ENCODE peak calls at places on chromosomes 16 and 17, in five cellular contexts. N, E, F, A and S are unnamed samples.

GRCh38 chr16:56478228-56479049 is 27.1 kb downstream of the OGFOD1 start:
- DNase-seq in N (no peak), E (no peak), F (no peak), A (no peak), S (no peak)

GRCh38 chr16:66476328-66477027 is 49.4 kb downstream of the BEAN1 start:
- DNase-seq in N (no peak), E (no peak), F (no peak), A (peak; percentile 56), S (peak; percentile 17)

GRCh38 chr16:88885693-88886253 is 19.3 kb upstream of the PABPN1L start:
- DNase-seq in N (no peak), E (peak; percentile 86), F (no peak), A (no peak), S (no peak)

GRCh38 chr17:63772801-63773271 is 561 bp downstream of the CCDC47 start:
- DNase-seq in N (no peak), E (no peak), F (no peak), A (no peak), S (peak; percentile 18)

GRCh38 chr16:77480671-77481315 is 46.0 kb upstream of the ADAMTS18 start:
- DNase-seq in N (no peak), E (no peak), F (no peak), A (no peak), S (no peak)

GRCh38 chr17:77555741-77556291 is 402.7 kb upstream of the TNRC6C start:
- DNase-seq in N (no peak), E (peak; percentile 93), F (peak; percentile 70), A (no peak), S (no peak)

GRCh38 chr16:4401094-4401501 is 15.3 kb downstream of the CORO7 start:
- DNase-seq in N (no peak), E (no peak), F (peak; percentile 52), A (no peak), S (no peak)

GRCh38 chr17:74964988-74965622 is 7.5 kb downstream of the HID1 start:
- DNase-seq in N (no peak), E (no peak), F (peak; percentile 17), A (no peak), S (no peak)

GRCh38 chr16:54505479-54506247 is 219.1 kb upstream of the IRX3 start:
- DNase-seq in N (no peak), E (peak; percentile 12), F (peak; percentile 61), A (no peak), S (no peak)

GRCh38 chr16:50234771-50235556 is 31.4 kb upstream of the ADCY7 start:
- DNase-seq in N (no peak), E (no peak), F (no peak), A (no peak), S (no peak)

GRCh38 chr17:31561469-31562412 is 170.3 kb downstream of the RAB11FIP4 start:
- DNase-seq in N (no peak), E (no peak), F (no peak), A (no peak), S (no peak)

GRCh38 chr16:85369741-85370528 is 243.2 kb upstream of the GSE1 start:
- DNase-seq in N (peak; percentile 32), E (peak; percentile 69), F (peak; percentile 85), A (no peak), S (peak; percentile 14)

DNA sequence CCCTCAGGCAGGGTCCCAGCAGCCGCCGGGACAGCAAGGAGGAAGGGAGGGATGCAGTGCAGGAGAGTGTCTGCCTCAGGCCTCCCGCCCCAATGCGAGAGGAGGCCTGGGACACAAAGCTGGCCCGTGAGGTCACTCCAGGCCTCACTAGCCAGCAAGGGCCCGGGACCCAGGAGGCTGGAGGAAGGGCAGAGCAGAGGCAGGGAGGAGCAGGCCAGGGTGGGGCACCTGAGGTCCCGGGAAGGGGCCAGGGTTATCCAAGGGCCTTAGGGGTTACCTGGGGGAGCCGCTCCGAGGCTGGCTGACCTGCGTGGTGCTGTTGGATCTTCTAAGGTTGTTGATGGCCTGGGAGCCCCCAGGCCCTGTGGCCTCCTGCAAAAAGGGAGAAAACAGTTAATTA is 14.1 kb downstream of the CEP131 start:
- DNase-seq in N (no peak), E (no peak), F (no peak), A (no peak), S (no peak)
- H3K27ac ChIP-seq in N (no peak overlapping the region), E (no peak overlapping the region), F (no peak overlapping the region), A (no peak overlapping the region), S (no peak overlapping the region)

GRCh38 chr16:35750157-35750689 is 2290.8 kb downstream of the TP53TG3F start:
- DNase-seq in N (no peak), E (no peak), F (no peak), A (peak; percentile 38), S (no peak)

GRCh38 chr16:35752773-35753558 is 2293.6 kb downstream of the TP53TG3F start:
- DNase-seq in N (no peak), E (no peak), F (no peak), A (peak; percentile 47), S (no peak)

GRCh38 chr16:35750701-35751104 is 2291.3 kb downstream of the TP53TG3F start:
- DNase-seq in N (no peak), E (no peak), F (no peak), A (peak; percentile 34), S (no peak)

GRCh38 chr16:35752012-35752772 is 2292.8 kb downstream of the TP53TG3F start:
- DNase-seq in N (no peak), E (no peak), F (no peak), A (peak; percentile 40), S (no peak)

GRCh38 chr16:35751191-35751941 is 2292.0 kb downstream of the TP53TG3F start:
- DNase-seq in N (no peak), E (no peak), F (no peak), A (peak; percentile 46), S (no peak)
- H3K9me3 ChIP-seq in N (no peaks in the 10 kb centered on the region), E (no peaks in the 10 kb centered on the region), F (no peaks in the 10 kb centered on the region), A (no peaks in the 10 kb centered on the region), S (peaks cover 2% of the 10 kb centered on the region)

GRCh38 chr16:30353438-30354129 is 1.5 kb downstream of the CD2BP2 start:
- DNase-seq in N (no peak), E (no peak), F (peak; percentile 67), A (no peak), S (no peak)
- H3K4me1 ChIP-seq in N (peaks cover 50% of the 10 kb centered on the region), E (peaks cover 60% of the 10 kb centered on the region), F (peaks cover 16% of the 10 kb centered on the region), A (peaks cover 4% of the 10 kb centered on the region), S (peaks cover 24% of the 10 kb centered on the region)

DNA sequence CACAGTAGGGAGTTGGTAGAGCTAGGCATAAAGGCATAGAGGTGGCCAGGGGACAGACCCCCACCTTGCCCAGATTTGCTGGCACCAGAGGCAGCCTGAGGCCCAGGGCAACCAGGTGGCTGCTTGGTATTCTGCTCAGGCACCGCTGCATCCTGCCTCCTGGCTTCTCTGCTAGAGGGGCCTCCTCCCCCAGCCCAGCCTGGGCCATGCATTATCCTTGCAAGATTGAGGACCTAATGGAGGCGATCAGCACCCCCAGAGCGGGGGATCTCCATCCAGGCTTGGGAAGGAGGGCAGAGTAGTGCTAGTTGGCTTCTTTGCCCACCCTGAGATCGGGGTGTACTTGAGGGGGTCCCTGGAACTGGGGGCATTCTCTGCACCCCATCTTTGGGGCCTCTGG is 23.8 kb downstream of the CDK5RAP3 start:
- DNase-seq in N (no peak), E (no peak), F (no peak), A (no peak), S (no peak)
- H3K27ac ChIP-seq in N (no peak overlapping the region), E (no peak overlapping the region), F (no peak overlapping the region), A (no peak overlapping the region), S (no peak overlapping the region)

GRCh38 chr17:835263-835662 is 53.1 kb downstream of the MRM3 start:
- DNase-seq in N (no peak), E (no peak), F (no peak), A (no peak), S (no peak)
- H3K9me3 ChIP-seq in N (no peaks in the 10 kb centered on the region), E (no peaks in the 10 kb centered on the region), F (no peaks in the 10 kb centered on the region), A (no peaks in the 10 kb centered on the region), S (no peaks in the 10 kb centered on the region)

GRCh38 chr16:19707699-19708497 is 10.1 kb downstream of the KNOP1 start:
- DNase-seq in N (no peak), E (no peak), F (no peak), A (no peak), S (no peak)

GRCh38 chr16:19710991-19711545 is 7.0 kb downstream of the KNOP1 start:
- DNase-seq in N (no peak), E (no peak), F (peak; percentile 67), A (no peak), S (no peak)

GRCh38 chr16:19710191-19710908 is 7.7 kb downstream of the KNOP1 start:
- DNase-seq in N (no peak), E (no peak), F (no peak), A (no peak), S (no peak)

GRCh38 chr16:19708498-19709205 is 9.4 kb downstream of the KNOP1 start:
- DNase-seq in N (no peak), E (no peak), F (no peak), A (no peak), S (no peak)

DNA sequence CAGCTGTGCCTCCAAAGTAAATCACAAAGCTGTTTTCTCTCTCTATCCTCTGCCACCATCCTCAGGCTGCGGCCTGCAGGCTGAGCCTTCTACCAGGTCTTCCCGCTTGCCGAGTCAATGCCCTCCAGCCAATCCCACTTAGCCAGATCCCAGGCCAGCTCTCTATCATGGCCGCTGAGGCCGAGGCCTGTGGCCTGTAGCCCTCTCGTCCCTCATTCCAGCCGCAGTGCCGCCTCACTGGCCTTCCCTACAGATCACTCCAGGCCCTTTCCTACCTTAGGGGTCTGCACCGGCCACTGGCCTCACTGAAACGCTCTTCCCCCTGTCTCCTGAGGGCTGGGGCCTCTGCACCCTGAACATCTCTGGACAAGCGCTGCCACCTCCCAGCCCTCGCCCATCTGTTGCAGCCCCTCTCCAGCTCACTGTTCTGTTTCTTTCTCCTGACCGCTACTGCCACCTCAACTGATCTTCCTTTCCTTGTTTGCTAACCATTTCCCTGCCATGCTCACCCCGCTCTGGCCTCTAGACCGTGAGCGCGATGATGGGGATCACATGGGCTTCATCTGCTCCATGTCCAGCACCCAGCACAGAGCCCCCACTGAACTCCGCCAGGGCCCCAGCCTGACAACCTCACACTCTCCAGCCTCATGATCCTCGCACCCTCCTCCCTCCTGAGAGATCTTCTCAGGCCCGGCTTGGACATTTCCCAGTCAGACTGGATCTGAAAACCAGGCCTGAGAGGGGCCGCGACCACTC is 8.5 kb downstream of the KNOP1 start:
- DNase-seq in N (no peak), E (no peak), F (no peak), A (no peak), S (no peak)
- H3K4me1 ChIP-seq in N (no peaks in the 10 kb centered on the region), E (peaks cover 6% of the 10 kb centered on the region), F (peaks cover 4% of the 10 kb centered on the region), A (peaks cover under 1% of the 10 kb centered on the region), S (no peaks in the 10 kb centered on the region)

DNA sequence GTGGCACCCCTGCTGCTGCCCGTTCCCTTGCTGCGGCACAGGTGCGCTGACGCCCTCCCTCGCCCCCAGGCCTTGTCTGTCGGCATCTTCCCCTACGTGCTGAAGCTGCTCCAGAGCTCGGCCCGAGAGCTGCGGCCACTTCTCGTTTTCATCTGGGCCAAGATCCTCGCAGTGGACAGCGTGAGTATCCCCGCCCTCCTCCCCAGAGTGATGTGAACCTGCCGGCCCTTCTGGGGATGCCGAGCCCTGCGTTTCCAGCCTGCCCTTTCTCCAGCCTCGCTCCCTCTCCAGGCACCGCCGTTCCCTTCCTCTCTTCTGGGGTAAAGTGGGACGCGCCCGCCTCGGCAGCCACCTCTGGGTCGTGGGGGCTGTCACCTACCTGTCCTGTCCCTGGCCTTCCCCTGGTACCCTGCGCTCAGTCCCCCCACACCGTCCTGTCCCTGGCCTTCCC is 133.9 kb upstream of the CHMP6 start:
- DNase-seq in N (no peak), E (no peak), F (peak; percentile 35), A (no peak), S (no peak)
- H3K27ac ChIP-seq in N (no peak overlapping the region), E (no peak overlapping the region), F (no peak overlapping the region), A (no peak overlapping the region), S (no peak overlapping the region)

GRCh38 chr17:50009282-50009681 is 14.3 kb upstream of the DLX3 start:
- DNase-seq in N (no peak), E (no peak), F (no peak), A (no peak), S (no peak)
- H3K9me3 ChIP-seq in N (peaks cover 22% of the 10 kb centered on the region), E (no peaks in the 10 kb centered on the region), F (peaks cover 4% of the 10 kb centered on the region), A (peaks cover 38% of the 10 kb centered on the region), S (peaks cover 9% of the 10 kb centered on the region)